ENCODE peak calls at places on chromosomes 6 and 20, in six cellular contexts. J, Y, F, X, B and C are unnamed samples.

GRCh38 chr6:100260584-100260983 is 204.1 kb downstream of the SIM1 start:
- DNase-seq in X (no peak), B (no peak), J (no peak), Y (no peak), F (no peak), C (no peak)

GRCh38 chr6:90217621-90218496 is 78.8 kb downstream of the BACH2 start:
- DNase-seq in X (no peak), F (no peak), Y (no peak), B (no peak), J (no peak), C (no peak)

GRCh38 chr6:38493929-38494547 is 145.7 kb downstream of the BTBD9 start:
- DNase-seq in F (peak; percentile 71), J (peak; percentile 72), Y (peak; percentile 82), B (peak; percentile 47), X (peak; percentile 85), C (peak; percentile 21)

GRCh38 chr20:63325554-63326313 is 32.7 kb downstream of the COL20A1 start:
- DNase-seq in J (no peak), F (no peak), X (no peak), Y (peak; percentile 24), B (no peak), C (no peak)

GRCh38 chr6:34534656-34535055 is 21.5 kb downstream of the SPDEF start:
- DNase-seq in B (no peak), Y (no peak), X (no peak), J (no peak), F (no peak), C (no peak)

GRCh38 chr20:50449789-50450492 is 60.2 kb upstream of the PTPN1 start:
- DNase-seq in B (no peak), F (no peak), X (no peak), Y (no peak), J (no peak), C (no peak)

GRCh38 chr20:55153321-55153720 is 677.9 kb downstream of the DOK5 start:
- DNase-seq in F (no peak), Y (no peak), J (no peak), X (no peak), B (no peak), C (no peak)

GRCh38 chr20:14197097-14197496 is 140.3 kb downstream of the FLRT3 start:
- DNase-seq in B (no peak), X (peak; percentile 39), Y (no peak), F (no peak), J (peak; percentile 80), C (no peak)

GRCh38 chr6:47303383-47303782 is 6.3 kb downstream of the TNFRSF21 start:
- DNase-seq in J (no peak), B (no peak), F (no peak), Y (no peak), X (no peak), C (no peak)

GRCh38 chr6:167858842-167859520 is 32.3 kb downstream of the AFDN start:
- DNase-seq in X (no peak), J (no peak), Y (no peak), F (no peak), B (no peak), C (no peak)

GRCh38 chr6:84554706-84555105 is 209.7 kb downstream of the TBX18 start:
- DNase-seq in Y (no peak), X (peak; percentile 55), J (no peak), B (no peak), F (no peak), C (no peak)

GRCh38 chr6:142635130-142635529 is 309.8 kb downstream of the HIVEP2 start:
- DNase-seq in B (no peak), J (no peak), Y (no peak), F (no peak), X (no peak), C (no peak)

GRCh38 chr6:35719830-35720733 is 16.8 kb upstream of the ARMC12 start:
- DNase-seq in X (peak; percentile 60), Y (peak; percentile 84), B (no peak), J (no peak), F (no peak), C (peak; percentile 52)

GRCh38 chr6:111119550-111120329 is 32.4 kb downstream of the SLC16A10 start:
- DNase-seq in F (no peak), Y (no peak), J (no peak), X (peak; percentile 29), B (no peak), C (peak; percentile 8)

GRCh38 chr6:138728672-138729071 is 44.9 kb upstream of the CCDC28A start:
- DNase-seq in Y (no peak), F (no peak), X (no peak), B (no peak), J (no peak), C (no peak)

GRCh38 chr6:19159087-19159486 is 678.1 kb upstream of the ID4 start:
- DNase-seq in J (peak; percentile 82), Y (no peak), F (no peak), B (no peak), X (peak; percentile 48), C (no peak)

GRCh38 chr6:157314705-157315321 is 8.5 kb downstream of the TMEM242 start:
- DNase-seq in J (peak; percentile 82), F (no peak), X (peak; percentile 88), Y (no peak), B (no peak), C (peak; percentile 45)

GRCh38 chr6:15500901-15501805 is 161.7 kb downstream of the DTNBP1 start:
- DNase-seq in Y (no peak), X (no peak), J (no peak), F (no peak), B (no peak), C (no peak)

GRCh38 chr6:160106701-160107100 is 14.9 kb upstream of the SLC22A1 start:
- DNase-seq in Y (no peak), J (no peak), F (no peak), B (no peak), X (no peak), C (no peak)

GRCh38 chr20:24465730-24466129 is 3.7 kb upstream of the SYNDIG1 start:
- DNase-seq in X (peak; percentile 41), B (no peak), J (peak; percentile 78), Y (peak; percentile 76), F (no peak), C (no peak)

GRCh38 chr6:30206799-30207618 is 6.2 kb downstream of the TRIM26 start:
- DNase-seq in J (peak; percentile 61), B (no peak), Y (no peak), X (peak; percentile 52), F (no peak), C (no peak)

GRCh38 chr6:29528988-29529560 is 30.5 kb downstream of the UBD start:
- DNase-seq in F (no peak), Y (no peak), B (no peak), J (no peak), X (no peak), C (no peak)

GRCh38 chr6:162443101-162443500 is 284.5 kb downstream of the PRKN start:
- DNase-seq in F (no peak), X (no peak), J (no peak), B (no peak), Y (no peak), C (no peak)

GRCh38 chr6:74415056-74415455 is 719.1 kb downstream of the CD109 start:
- DNase-seq in B (no peak), X (peak; percentile 14), J (peak; percentile 43), F (no peak), Y (no peak), C (no peak)

GRCh38 chr6:107757910-107758309 is 66.2 kb downstream of the SCML4 start:
- DNase-seq in F (no peak), X (no peak), Y (no peak), B (no peak), J (no peak), C (no peak)

GRCh38 chr6:39317256-39317655 is 3.0 kb upstream of the KCNK17 start:
- DNase-seq in F (no peak), Y (peak; percentile 53), J (no peak), B (no peak), X (no peak), C (no peak)

GRCh38 chr6:12577124-12577845 is 139.3 kb upstream of the PHACTR1 start:
- DNase-seq in Y (no peak), X (peak; percentile 64), F (no peak), J (no peak), B (no peak), C (no peak)

GRCh38 chr6:39086294-39086693 is 28.7 kb downstream of the SAYSD1 start:
- DNase-seq in F (no peak), X (no peak), Y (no peak), J (no peak), B (no peak), C (no peak)

GRCh38 chr6:3697609-3698008 is 53.9 kb downstream of the PXDC1 start:
- DNase-seq in X (peak; percentile 92), Y (no peak), F (no peak), J (peak; percentile 96), B (no peak), C (peak; percentile 89)

GRCh38 chr6:14396826-14397517 is 279.4 kb downstream of the CD83 start:
- DNase-seq in X (peak; percentile 11), J (peak; percentile 20), B (no peak), F (no peak), Y (no peak), C (peak; percentile 7)

GRCh38 chr6:25670793-25671513 is 18.9 kb downstream of the SCGN start:
- DNase-seq in Y (no peak), B (no peak), J (no peak), F (no peak), X (peak; percentile 3), C (no peak)

GRCh38 chr6:2376429-2377355 is 131.3 kb upstream of the GMDS start:
- DNase-seq in X (no peak), Y (no peak), F (no peak), J (peak; percentile 86), B (no peak), C (peak; percentile 49)
- H3K4me3 ChIP-seq in X (no peak overlapping the region), Y (no peak overlapping the region), F (no peak overlapping the region), J (no peak overlapping the region), B (no peak overlapping the region), C (no peak overlapping the region)

DNA sequence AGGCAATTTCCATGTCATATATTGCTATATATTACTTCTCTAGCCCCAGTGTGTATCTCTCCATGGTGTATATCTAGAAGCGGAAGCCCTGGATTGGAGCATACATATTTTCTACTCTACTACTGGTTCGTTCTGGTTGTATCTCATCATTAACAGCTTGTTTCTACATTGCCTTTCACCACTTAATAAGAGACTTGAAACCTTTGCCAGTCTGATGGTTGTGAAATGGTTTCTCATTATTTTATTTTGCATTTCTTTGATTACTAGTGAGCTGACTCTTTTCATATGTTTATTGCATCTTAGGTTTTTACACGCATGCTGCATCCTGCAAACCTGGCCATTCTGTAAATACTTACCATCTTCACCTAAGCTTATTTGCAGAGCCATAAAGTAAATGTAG is 3.6 kb downstream of the DSTN start:
- DNase-seq in Y (no peak), X (peak; percentile 40), F (no peak), B (no peak), J (no peak), C (no peak)
- H3K4me3 ChIP-seq in Y (peak overlapping the region; percentile 80), X (no peak overlapping the region), F (no peak overlapping the region), B (no peak overlapping the region), J (no peak overlapping the region), C (no peak overlapping the region)

DNA sequence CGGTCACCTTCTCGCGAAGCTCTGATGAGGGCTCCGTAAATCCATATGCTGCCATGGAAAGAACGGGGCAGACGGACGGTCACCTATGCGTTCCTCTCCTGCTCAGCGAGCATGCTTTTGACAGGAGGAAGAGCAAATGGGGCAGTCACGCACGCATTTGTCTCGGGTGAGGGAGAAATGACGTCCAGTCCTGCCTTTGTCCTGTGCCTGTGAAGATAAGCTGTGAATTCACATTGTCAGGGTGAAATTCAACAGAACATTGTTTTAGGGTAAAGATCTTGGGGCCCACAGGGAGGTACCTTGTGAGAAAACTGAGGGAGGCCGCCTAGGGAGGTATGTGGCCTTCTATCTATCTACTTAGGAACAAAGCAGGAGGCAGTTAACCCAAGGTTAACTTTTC is 83.8 kb downstream of the IRF4 start:
- DNase-seq in J (no peak), B (no peak), F (no peak), X (no peak), Y (no peak), C (no peak)
- H3K4me3 ChIP-seq in J (no peak overlapping the region), B (no peak overlapping the region), F (no peak overlapping the region), X (no peak overlapping the region), Y (no peak overlapping the region), C (no peak overlapping the region)

GRCh38 chr6:6724319-6725119 is 136.0 kb downstream of the LY86 start:
- DNase-seq in F (peak; percentile 20), Y (peak; percentile 94), J (peak; percentile 78), B (no peak), X (peak; percentile 86), C (no peak)
- H3K4me3 ChIP-seq in F (peak overlapping the region; percentile 38), Y (peak overlapping the region; percentile 26), J (peak overlapping the region; percentile 50), B (no peak overlapping the region), X (peak overlapping the region; percentile 32), C (peak overlapping the region; percentile 34)